ENCODE peak calls at places on chromosomes 4 and X, in nine cellular contexts. One of them, this sample, is unnamed.

GRCh38 chrX:111124418-111124817 is 28.4 kb downstream of the PAK3 start:
- DNase-seq in cardiac fibroblast: no peak
- DNase-seq in A549: no peak
- DNase-seq in fibroblast of lung: no peak
- DNase-seq in heart left ventricle: no peak
- DNase-seq in psoas muscle: no peak
- DNase-seq in tibial nerve: no peak
- DNase-seq in NB4: no peak
- DNase-seq in choroid plexus epithelial cell: no peak
- DNase-seq in this sample: no peak

GRCh38 chr4:62914758-62915157 is 1494.5 kb downstream of the TECRL start:
- DNase-seq in A549: no peak
- DNase-seq in choroid plexus epithelial cell: no peak
- DNase-seq in NB4: no peak
- DNase-seq in psoas muscle: no peak
- DNase-seq in heart left ventricle: no peak
- DNase-seq in cardiac fibroblast: no peak
- DNase-seq in tibial nerve: no peak
- DNase-seq in fibroblast of lung: no peak
- DNase-seq in this sample: no peak

GRCh38 chrX:15242899-15243555 is 26.9 kb downstream of the ASB9 start:
- DNase-seq in NB4: peak; percentile 45
- DNase-seq in fibroblast of lung: peak; percentile 31
- DNase-seq in choroid plexus epithelial cell: peak; percentile 76
- DNase-seq in cardiac fibroblast: peak; percentile 53
- DNase-seq in psoas muscle: no peak
- DNase-seq in A549: peak; percentile 69
- DNase-seq in heart left ventricle: no peak
- DNase-seq in tibial nerve: no peak
- DNase-seq in this sample: peak; percentile 65

GRCh38 chr4:11376571-11376970 is 52.1 kb downstream of the HS3ST1 start:
- DNase-seq in fibroblast of lung: no peak
- DNase-seq in cardiac fibroblast: no peak
- DNase-seq in choroid plexus epithelial cell: no peak
- DNase-seq in tibial nerve: no peak
- DNase-seq in A549: no peak
- DNase-seq in heart left ventricle: no peak
- DNase-seq in NB4: no peak
- DNase-seq in psoas muscle: no peak
- DNase-seq in this sample: no peak

GRCh38 chr4:176588436-176588835 is 204.3 kb downstream of the VEGFC start:
- DNase-seq in cardiac fibroblast: no peak
- DNase-seq in A549: no peak
- DNase-seq in choroid plexus epithelial cell: no peak
- DNase-seq in heart left ventricle: no peak
- DNase-seq in fibroblast of lung: no peak
- DNase-seq in tibial nerve: no peak
- DNase-seq in NB4: no peak
- DNase-seq in psoas muscle: no peak
- DNase-seq in this sample: no peak

GRCh38 chrX:83892433-83892832 is 31.5 kb downstream of the CYLC1 start:
- DNase-seq in fibroblast of lung: no peak
- DNase-seq in cardiac fibroblast: no peak
- DNase-seq in A549: no peak
- DNase-seq in NB4: no peak
- DNase-seq in psoas muscle: no peak
- DNase-seq in heart left ventricle: no peak
- DNase-seq in choroid plexus epithelial cell: no peak
- DNase-seq in tibial nerve: no peak
- DNase-seq in this sample: no peak

GRCh38 chr4:793109-793861 is 32.6 kb downstream of the CPLX1 start:
- DNase-seq in cardiac fibroblast: no peak
- DNase-seq in NB4: no peak
- DNase-seq in heart left ventricle: no peak
- DNase-seq in A549: no peak
- DNase-seq in fibroblast of lung: no peak
- DNase-seq in choroid plexus epithelial cell: no peak
- DNase-seq in psoas muscle: no peak
- DNase-seq in tibial nerve: peak; percentile 5
- DNase-seq in this sample: no peak

GRCh38 chr4:161581262-161581661 is 582.5 kb downstream of the FSTL5 start:
- DNase-seq in cardiac fibroblast: peak; percentile 3
- DNase-seq in choroid plexus epithelial cell: peak; percentile 38
- DNase-seq in NB4: peak; percentile 19
- DNase-seq in heart left ventricle: no peak
- DNase-seq in psoas muscle: no peak
- DNase-seq in fibroblast of lung: peak; percentile 27
- DNase-seq in A549: peak; percentile 26
- DNase-seq in tibial nerve: no peak
- DNase-seq in this sample: peak; percentile 14

GRCh38 chr4:23161787-23162186 is 469.1 kb downstream of the GBA3 start:
- DNase-seq in NB4: no peak
- DNase-seq in heart left ventricle: no peak
- DNase-seq in A549: no peak
- DNase-seq in choroid plexus epithelial cell: no peak
- DNase-seq in cardiac fibroblast: no peak
- DNase-seq in tibial nerve: no peak
- DNase-seq in psoas muscle: no peak
- DNase-seq in fibroblast of lung: no peak
- DNase-seq in this sample: no peak

GRCh38 chr4:187602339-187603092 is 393.1 kb upstream of the ZFP42 start:
- DNase-seq in heart left ventricle: no peak
- DNase-seq in fibroblast of lung: peak; percentile 89
- DNase-seq in choroid plexus epithelial cell: peak; percentile 27
- DNase-seq in tibial nerve: no peak
- DNase-seq in psoas muscle: no peak
- DNase-seq in cardiac fibroblast: peak; percentile 62
- DNase-seq in A549: no peak
- DNase-seq in NB4: no peak
- DNase-seq in this sample: peak; percentile 60

GRCh38 chrX:78333521-78333920 is 6.1 kb upstream of the CYSLTR1 start:
- DNase-seq in choroid plexus epithelial cell: peak; percentile 22
- DNase-seq in A549: no peak
- DNase-seq in heart left ventricle: no peak
- DNase-seq in fibroblast of lung: no peak
- DNase-seq in NB4: no peak
- DNase-seq in cardiac fibroblast: peak; percentile 0
- DNase-seq in tibial nerve: no peak
- DNase-seq in psoas muscle: no peak
- DNase-seq in this sample: peak; percentile 0

GRCh38 chr4:109878355-109878754 is 30.4 kb downstream of the LRIT3 start:
- DNase-seq in cardiac fibroblast: no peak
- DNase-seq in fibroblast of lung: no peak
- DNase-seq in choroid plexus epithelial cell: no peak
- DNase-seq in tibial nerve: no peak
- DNase-seq in NB4: no peak
- DNase-seq in psoas muscle: no peak
- DNase-seq in A549: no peak
- DNase-seq in heart left ventricle: no peak
- DNase-seq in this sample: no peak

GRCh38 chrX:125398959-125399440 is 79.3 kb downstream of the TEX13C start:
- DNase-seq in tibial nerve: no peak
- DNase-seq in fibroblast of lung: no peak
- DNase-seq in cardiac fibroblast: no peak
- DNase-seq in choroid plexus epithelial cell: no peak
- DNase-seq in A549: no peak
- DNase-seq in psoas muscle: no peak
- DNase-seq in NB4: peak; percentile 5
- DNase-seq in heart left ventricle: no peak
- DNase-seq in this sample: no peak

GRCh38 chrX:267771-268261 is 13.4 kb upstream of the PLCXD1 start:
- DNase-seq in choroid plexus epithelial cell: no peak
- DNase-seq in fibroblast of lung: no peak
- DNase-seq in A549: no peak
- DNase-seq in heart left ventricle: no peak
- DNase-seq in tibial nerve: no peak
- DNase-seq in NB4: no peak
- DNase-seq in psoas muscle: no peak
- DNase-seq in cardiac fibroblast: no peak
- DNase-seq in this sample: no peak

GRCh38 chr4:125801373-125801772 is 486.6 kb downstream of the FAT4 start:
- DNase-seq in fibroblast of lung: peak; percentile 54
- DNase-seq in tibial nerve: no peak
- DNase-seq in cardiac fibroblast: no peak
- DNase-seq in psoas muscle: no peak
- DNase-seq in NB4: no peak
- DNase-seq in choroid plexus epithelial cell: no peak
- DNase-seq in A549: no peak
- DNase-seq in heart left ventricle: no peak
- DNase-seq in this sample: no peak

GRCh38 chrX:24828600-24828999 is 134.9 kb downstream of the POLA1 start:
- DNase-seq in tibial nerve: no peak
- DNase-seq in choroid plexus epithelial cell: no peak
- DNase-seq in heart left ventricle: no peak
- DNase-seq in fibroblast of lung: no peak
- DNase-seq in NB4: no peak
- DNase-seq in psoas muscle: no peak
- DNase-seq in cardiac fibroblast: no peak
- DNase-seq in A549: no peak
- DNase-seq in this sample: no peak

GRCh38 chrX:108362026-108362425 is 76.2 kb downstream of the COL4A6 start:
- DNase-seq in A549: no peak
- DNase-seq in heart left ventricle: no peak
- DNase-seq in choroid plexus epithelial cell: peak; percentile 76
- DNase-seq in tibial nerve: no peak
- DNase-seq in psoas muscle: no peak
- DNase-seq in cardiac fibroblast: no peak
- DNase-seq in NB4: no peak
- DNase-seq in fibroblast of lung: no peak
- DNase-seq in this sample: no peak

GRCh38 chr4:4599886-4600285 is 58.0 kb upstream of the STX18 start:
- DNase-seq in tibial nerve: no peak
- DNase-seq in heart left ventricle: no peak
- DNase-seq in psoas muscle: no peak
- DNase-seq in fibroblast of lung: no peak
- DNase-seq in choroid plexus epithelial cell: peak; percentile 24
- DNase-seq in NB4: no peak
- DNase-seq in cardiac fibroblast: no peak
- DNase-seq in A549: no peak
- DNase-seq in this sample: no peak

GRCh38 chr4:78057135-78057599 is at the start of gene FRAS1:
- DNase-seq in psoas muscle: peak; percentile 19
- DNase-seq in NB4: no peak
- DNase-seq in fibroblast of lung: peak; percentile 47
- DNase-seq in tibial nerve: no peak
- DNase-seq in heart left ventricle: no peak
- DNase-seq in A549: peak; percentile 20
- DNase-seq in choroid plexus epithelial cell: peak; percentile 26
- DNase-seq in cardiac fibroblast: peak; percentile 50
- DNase-seq in this sample: peak; percentile 24

GRCh38 chr4:26746742-26747351 is 113.8 kb upstream of the STIM2 start:
- DNase-seq in choroid plexus epithelial cell: no peak
- DNase-seq in tibial nerve: no peak
- DNase-seq in A549: no peak
- DNase-seq in NB4: no peak
- DNase-seq in heart left ventricle: no peak
- DNase-seq in psoas muscle: no peak
- DNase-seq in cardiac fibroblast: no peak
- DNase-seq in fibroblast of lung: peak; percentile 26
- DNase-seq in this sample: no peak

DNA sequence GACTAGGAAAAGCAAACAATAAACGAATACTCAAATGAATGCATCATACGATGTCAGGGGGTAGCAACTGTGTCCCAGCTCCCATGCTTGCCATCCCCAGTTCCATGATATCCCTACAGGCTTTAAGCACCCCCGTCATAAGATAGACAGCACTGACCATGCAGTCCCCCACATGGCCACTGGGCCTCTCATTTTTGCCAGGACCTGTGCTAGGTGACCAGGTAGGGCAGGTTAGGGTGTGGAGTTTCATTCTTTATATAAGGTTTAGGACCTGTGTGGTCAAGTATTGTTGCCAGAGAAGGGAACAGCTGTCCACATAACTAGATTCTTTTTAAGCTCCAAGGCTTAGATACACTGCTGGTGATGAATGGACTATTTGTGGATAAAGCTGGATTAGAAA is 9.7 kb downstream of the PPEF2 start:
- DNase-seq in NB4: no peak
- DNase-seq in psoas muscle: no peak
- DNase-seq in A549: peak; percentile 5
- DNase-seq in choroid plexus epithelial cell: no peak
- DNase-seq in heart left ventricle: no peak
- DNase-seq in tibial nerve: no peak
- DNase-seq in fibroblast of lung: no peak
- DNase-seq in cardiac fibroblast: no peak
- DNase-seq in this sample: no peak
- TF ChIP-seq CTCF in NB4: peak; percentile 20
- TF ChIP-seq CTCF in psoas muscle: no peak
- TF ChIP-seq CTCF in A549: no peak
- TF ChIP-seq CTCF in choroid plexus epithelial cell: peak; percentile 36
- TF ChIP-seq CTCF in heart left ventricle: no peak
- TF ChIP-seq CTCF in tibial nerve: no peak
- TF ChIP-seq CTCF in fibroblast of lung: peak; percentile 8
- TF ChIP-seq CTCF in cardiac fibroblast: peak; percentile 37
- TF ChIP-seq CTCF in this sample: peak; percentile 19

GRCh38 chr4:15117270-15117946 is 115.1 kb downstream of the CPEB2 start:
- DNase-seq in heart left ventricle: no peak
- DNase-seq in tibial nerve: no peak
- DNase-seq in cardiac fibroblast: no peak
- DNase-seq in fibroblast of lung: peak; percentile 10
- DNase-seq in psoas muscle: no peak
- DNase-seq in choroid plexus epithelial cell: no peak
- DNase-seq in A549: no peak
- DNase-seq in NB4: no peak
- DNase-seq in this sample: no peak
- H3K4me3 ChIP-seq in heart left ventricle: no peak overlapping the region
- H3K4me3 ChIP-seq in tibial nerve: no peak overlapping the region
- H3K4me3 ChIP-seq in cardiac fibroblast: no peak overlapping the region
- H3K4me3 ChIP-seq in fibroblast of lung: no peak overlapping the region
- H3K4me3 ChIP-seq in psoas muscle: no peak overlapping the region
- H3K4me3 ChIP-seq in choroid plexus epithelial cell: no peak overlapping the region
- H3K4me3 ChIP-seq in A549: no peak overlapping the region
- H3K4me3 ChIP-seq in NB4: no peak overlapping the region
- H3K4me3 ChIP-seq in this sample: no peak overlapping the region

GRCh38 chr4:151772322-151772721 is 11.5 kb upstream of the GATB start:
- DNase-seq in cardiac fibroblast: no peak
- DNase-seq in NB4: no peak
- DNase-seq in psoas muscle: no peak
- DNase-seq in fibroblast of lung: no peak
- DNase-seq in heart left ventricle: no peak
- DNase-seq in tibial nerve: no peak
- DNase-seq in choroid plexus epithelial cell: no peak
- DNase-seq in A549: no peak
- DNase-seq in this sample: no peak
- TF ChIP-seq CTCF in cardiac fibroblast: no peak
- TF ChIP-seq CTCF in NB4: no peak
- TF ChIP-seq CTCF in psoas muscle: no peak
- TF ChIP-seq CTCF in fibroblast of lung: no peak
- TF ChIP-seq CTCF in heart left ventricle: no peak
- TF ChIP-seq CTCF in tibial nerve: no peak
- TF ChIP-seq CTCF in choroid plexus epithelial cell: no peak
- TF ChIP-seq CTCF in A549: no peak
- TF ChIP-seq CTCF in this sample: no peak

DNA sequence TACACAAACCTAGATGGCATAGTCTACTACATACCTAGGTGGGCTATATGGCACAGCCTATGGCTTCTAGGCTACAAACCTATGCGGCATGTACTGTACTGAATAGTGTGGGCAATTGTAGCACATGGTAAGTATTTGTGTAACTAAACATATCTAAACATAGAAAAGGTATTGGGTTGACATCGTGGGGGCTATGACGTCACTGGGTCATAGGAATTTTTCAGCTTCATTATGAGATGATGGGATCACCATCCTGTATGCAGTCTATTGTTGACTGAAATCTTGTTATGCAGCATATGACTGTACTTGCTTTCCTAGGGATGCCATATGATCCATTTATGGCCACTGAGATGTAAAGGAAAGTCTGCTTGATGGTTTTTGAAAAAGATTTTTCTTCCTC is 1.9 kb upstream of the EXOC1L start:
- DNase-seq in tibial nerve: no peak
- DNase-seq in NB4: no peak
- DNase-seq in choroid plexus epithelial cell: no peak
- DNase-seq in psoas muscle: no peak
- DNase-seq in A549: no peak
- DNase-seq in fibroblast of lung: no peak
- DNase-seq in cardiac fibroblast: no peak
- DNase-seq in heart left ventricle: no peak
- DNase-seq in this sample: no peak
- H3K4me3 ChIP-seq in tibial nerve: no peak overlapping the region
- H3K4me3 ChIP-seq in NB4: no peak overlapping the region
- H3K4me3 ChIP-seq in choroid plexus epithelial cell: no peak overlapping the region
- H3K4me3 ChIP-seq in psoas muscle: no peak overlapping the region
- H3K4me3 ChIP-seq in A549: no peak overlapping the region
- H3K4me3 ChIP-seq in fibroblast of lung: no peak overlapping the region
- H3K4me3 ChIP-seq in cardiac fibroblast: no peak overlapping the region
- H3K4me3 ChIP-seq in heart left ventricle: no peak overlapping the region
- H3K4me3 ChIP-seq in this sample: no peak overlapping the region

This sample was measured in fibroblast of pulmonary artery.